ENCODE peak calls at places on chromosome 9, in seven cellular contexts. S, C, U, Q, N, J and G are unnamed samples.

GRCh38 chr9:6538666-6539071 is 106.9 kb downstream of the GLDC start:
- DNase-seq in C (peak; percentile 67), J (peak; percentile 75), Q (no peak), N (peak; percentile 48), U (no peak), S (no peak), G (no peak)

GRCh38 chr9:93316726-93317494 is 133.0 kb downstream of the WNK2 start:
- DNase-seq in U (no peak), N (no peak), S (no peak), Q (peak; percentile 87), C (no peak), J (no peak), G (no peak)

GRCh38 chr9:18397076-18397475 is 76.9 kb upstream of the ADAMTSL1 start:
- DNase-seq in Q (no peak), N (no peak), C (no peak), U (no peak), S (no peak), J (no peak), G (no peak)

GRCh38 chr9:128098017-128098935 is 29.3 kb downstream of the PTGES2 start:
- DNase-seq in C (peak; percentile 98), N (peak; percentile 98), Q (peak; percentile 95), S (peak; percentile 91), J (peak; percentile 95), U (peak; percentile 99), G (peak; percentile 90)

GRCh38 chr9:111852291-111852690 is 44.3 kb upstream of the UGCG start:
- DNase-seq in C (peak; percentile 60), S (no peak), U (no peak), N (no peak), Q (no peak), J (no peak), G (no peak)

GRCh38 chr9:81665514-81665838 is 23.9 kb downstream of the TLE1 start:
- DNase-seq in S (no peak), J (no peak), C (no peak), U (no peak), Q (no peak), N (no peak), G (no peak)

GRCh38 chr9:88056876-88057275 is 81.4 kb downstream of the SPATA31C2 start:
- DNase-seq in J (peak; percentile 44), S (no peak), Q (no peak), U (no peak), N (no peak), C (peak; percentile 39), G (no peak)

GRCh38 chr9:107566596-107566995 is 77.0 kb upstream of the KLF4 start:
- DNase-seq in N (peak; percentile 54), U (no peak), J (no peak), S (no peak), C (no peak), Q (peak; percentile 53), G (no peak)

GRCh38 chr9:134768332-134769083 is 112.1 kb upstream of the FCN2 start:
- DNase-seq in J (no peak), Q (no peak), C (peak; percentile 85), U (peak; percentile 7), N (no peak), S (no peak), G (peak; percentile 38)

GRCh38 chr9:121268598-121269029 is 652 bp downstream of the GSN start:
- DNase-seq in Q (no peak), U (peak; percentile 26), N (no peak), J (no peak), C (peak; percentile 58), S (no peak), G (no peak)

GRCh38 chr9:4430492-4431261 is 59.6 kb upstream of the SLC1A1 start:
- DNase-seq in U (no peak), Q (no peak), S (no peak), C (peak; percentile 55), N (peak; percentile 38), J (no peak), G (no peak)

GRCh38 chr9:6098431-6098830 is 83.0 kb upstream of the RANBP6 start:
- DNase-seq in C (peak; percentile 57), N (peak; percentile 68), S (no peak), J (peak; percentile 71), U (no peak), Q (no peak), G (no peak)

GRCh38 chr9:81312346-81312745 is 377.0 kb downstream of the TLE1 start:
- DNase-seq in J (peak; percentile 18), Q (no peak), U (no peak), S (no peak), C (no peak), N (peak; percentile 18), G (no peak)

GRCh38 chr9:124855944-124856773 is 2.9 kb downstream of the WDR38 start:
- DNase-seq in Q (no peak), C (peak; percentile 54), U (no peak), S (no peak), N (no peak), J (peak; percentile 61), G (no peak)

GRCh38 chr9:76820431-76820830 is 56.2 kb downstream of the PCA3 start:
- DNase-seq in J (no peak), S (no peak), U (no peak), N (no peak), Q (no peak), C (no peak), G (no peak)

GRCh38 chr9:128243486-128244415 is 32.1 kb downstream of the GOLGA2 start:
- DNase-seq in N (peak; percentile 20), C (peak; percentile 64), S (no peak), U (no peak), Q (no peak), J (no peak), G (peak; percentile 64)

GRCh38 chr9:116695441-116695840 is 8.3 kb downstream of the TRIM32 start:
- DNase-seq in N (no peak), S (no peak), U (no peak), J (no peak), C (no peak), Q (no peak), G (no peak)

GRCh38 chr9:137150485-137151060 is 11.6 kb downstream of the GRIN1 start:
- DNase-seq in C (no peak), U (peak; percentile 56), S (no peak), N (no peak), J (peak; percentile 34), Q (no peak), G (no peak)